ENCODE peak calls at places on chromosomes 5 and 9, in five cellular contexts. D, J, M, N and U are unnamed samples.

GRCh38 chr9:116070256-116070914 is 83.2 kb upstream of the PAPPA start:
- DNase-seq in D (no peak), J (peak; percentile 71), M (no peak), N (no peak), U (peak; percentile 44)

GRCh38 chr9:92709240-92709639 is 39.3 kb upstream of the IPPK start:
- DNase-seq in D (no peak), J (no peak), M (no peak), N (no peak), U (peak; percentile 39)

GRCh38 chr9:32969270-32969669 is 32.2 kb downstream of the APTX start:
- DNase-seq in D (no peak), J (no peak), M (no peak), N (no peak), U (peak; percentile 57)

GRCh38 chr5:157004893-157005551 is 42.0 kb upstream of the TIMD4 start:
- DNase-seq in D (no peak), J (no peak), M (no peak), N (no peak), U (peak; percentile 10)

GRCh38 chr9:137407590-137408300 is 15.2 kb downstream of the EXD3 start:
- DNase-seq in D (no peak), J (no peak), M (no peak), N (no peak), U (no peak)

GRCh38 chr5:66326276-66326675 is 182.2 kb downstream of the SREK1 start:
- DNase-seq in D (no peak), J (no peak), M (no peak), N (no peak), U (no peak)

GRCh38 chr9:125418404-125418803 is 156.8 kb downstream of the GAPVD1 start:
- DNase-seq in D (no peak), J (peak; percentile 32), M (no peak), N (no peak), U (peak; percentile 10)

GRCh38 chr5:170216262-170216864 is 16.4 kb upstream of the C5orf58 start:
- DNase-seq in D (no peak), J (peak; percentile 57), M (no peak), N (peak; percentile 21), U (peak; percentile 42)

GRCh38 chr9:120900821-120901220 is 23.8 kb upstream of the PHF19 start:
- DNase-seq in D (no peak), J (no peak), M (no peak), N (no peak), U (no peak)